ENCODE peak calls at places on chromosomes 1 and 21, in nine cellular contexts. B is fibroblast of mammary gland; O is activated CD8-positive, alpha-beta T cell treated with anti-CD3 and anti-CD28 coated beads for 36 hours; G is WTC11; R is GM13976; Y is foreskin fibroblast; N is psoas muscle; S is PC-3; I is cardiac fibroblast. A is an unnamed sample.

GRCh38 chr21:36211660-36212512 is 55.3 kb downstream of the DOP1B start:
- DNase-seq in B (peak), I (peak), O (no peak), S (peak), R (no peak), N (no peak), G (no peak), Y (peak), A (no peak)

GRCh38 chr1:225879521-225880209 is 2.5 kb downstream of the TMEM63A start:
- DNase-seq in Y (no peak), B (no peak), N (no peak), G (no peak), S (peak), R (no peak), I (no peak), O (no peak), A (no peak)

GRCh38 chr1:191022856-191023255 is 545.2 kb upstream of the BRINP3 start:
- DNase-seq in N (no peak), Y (peak), G (no peak), I (peak), S (peak), O (no peak), B (no peak), R (no peak), A (no peak)

GRCh38 chr1:1914101-1914811 is 804 bp upstream of the CALML6 start:
- DNase-seq in S (no peak), G (no peak), N (peak), Y (no peak), R (no peak), B (no peak), I (no peak), O (no peak), A (no peak)

GRCh38 chr1:96329121-96329520 is 392.5 kb upstream of the PTBP2 start:
- DNase-seq in G (no peak), S (no peak), Y (no peak), N (no peak), B (peak), I (peak), R (no peak), O (no peak), A (no peak)

GRCh38 chr1:34977858-34978257 is 7.3 kb downstream of the TMEM35B start:
- DNase-seq in O (no peak), I (no peak), Y (peak), B (no peak), S (no peak), N (no peak), R (no peak), G (no peak), A (no peak)

GRCh38 chr21:28447453-28447852 is 545.2 kb downstream of the LTN1 start:
- DNase-seq in O (no peak), N (no peak), R (no peak), I (peak), B (no peak), Y (peak), S (no peak), G (no peak), A (no peak)

GRCh38 chr1:2334883-2335534 is 56.3 kb downstream of the MORN1 start:
- DNase-seq in O (no peak), S (peak), N (no peak), R (no peak), Y (no peak), I (no peak), B (no peak), G (no peak), A (no peak)

GRCh38 chr1:16716691-16717173 is 23.6 kb upstream of the RNU1-4 start:
- DNase-seq in B (no peak), I (no peak), S (peak), R (peak), O (no peak), N (peak), Y (no peak), G (no peak), A (peak)

GRCh38 chr1:235642021-235642942 is 7.3 kb downstream of the GNG4 start:
- DNase-seq in Y (peak), R (peak), I (peak), O (peak), B (peak), S (peak), G (peak), N (no peak), A (peak)

GRCh38 chr1:80509965-80510522 is 1290.7 kb upstream of the ADGRL2 start:
- DNase-seq in O (no peak), B (no peak), Y (peak), R (no peak), G (peak), N (no peak), S (peak), I (no peak), A (no peak)

GRCh38 chr1:23167353-23168078 is 1.1 kb downstream of the LUZP1 start:
- DNase-seq in S (peak), G (peak), R (peak), I (peak), N (peak), Y (peak), O (peak), B (peak), A (peak)

GRCh38 chr1:41919764-41920397 is 1.2 kb upstream of the HIVEP3 start:
- DNase-seq in N (peak), S (no peak), B (no peak), O (peak), G (peak), Y (no peak), I (peak), R (peak), A (peak)

GRCh38 chr1:169078163-169078883 is 28.2 kb upstream of the ATP1B1 start:
- DNase-seq in R (no peak), N (no peak), B (no peak), Y (no peak), O (no peak), I (no peak), S (no peak), G (no peak), A (no peak)

GRCh38 chr1:3028531-3029282 is 7.4 kb downstream of the ACTRT2 start:
- DNase-seq in N (no peak), R (no peak), O (no peak), I (no peak), B (no peak), Y (no peak), S (no peak), G (no peak), A (no peak)

GRCh38 chr1:8122160-8122476 is 96.0 kb upstream of the ERRFI1 start:
- DNase-seq in O (peak), Y (peak), N (no peak), R (no peak), G (no peak), B (peak), I (peak), S (no peak), A (no peak)

GRCh38 chr21:31537872-31538576 is 121.5 kb upstream of the SOD1 start:
- DNase-seq in B (no peak), I (no peak), O (peak), G (peak), R (no peak), Y (no peak), N (no peak), S (no peak), A (no peak)

GRCh38 chr21:16309250-16309971 is 579.6 kb downstream of the USP25 start:
- DNase-seq in Y (no peak), R (no peak), N (no peak), I (no peak), S (no peak), O (no peak), B (peak), G (no peak), A (no peak)

GRCh38 chr1:109610609-109611307 is 8.7 kb downstream of the GNAT2 start:
- DNase-seq in S (no peak), G (no peak), R (no peak), I (peak), N (no peak), O (no peak), Y (no peak), B (no peak), A (no peak)

GRCh38 chr1:31501505-31501904 is 74.8 kb upstream of the TINAGL1 start:
- DNase-seq in I (no peak), O (no peak), Y (no peak), N (no peak), S (no peak), G (no peak), R (no peak), B (no peak), A (no peak)
- TF ChIP-seq CTCF in I (peak), O (no peak), Y (no peak), N (no peak), S (no peak), G (no peak), R (no peak), B (peak), A (no peak)

GRCh38 chr1:108047085-108047484 is 82.1 kb upstream of the VAV3 start:
- DNase-seq in Y (no peak), N (no peak), G (no peak), I (no peak), B (no peak), R (no peak), O (no peak), S (no peak), A (no peak)

GRCh38 chr1:108050911-108051624 is 86.1 kb upstream of the VAV3 start:
- DNase-seq in R (no peak), G (no peak), B (peak), N (no peak), O (peak), S (no peak), I (no peak), Y (no peak), A (no peak)

GRCh38 chr1:108050134-108050533 is 85.2 kb upstream of the VAV3 start:
- DNase-seq in Y (peak), I (no peak), O (no peak), G (no peak), N (peak), S (peak), B (no peak), R (no peak), A (no peak)

GRCh38 chr1:108048311-108049082 is 83.5 kb upstream of the VAV3 start:
- DNase-seq in R (no peak), N (no peak), G (no peak), I (no peak), B (no peak), Y (peak), O (no peak), S (no peak), A (no peak)

GRCh38 chr1:108049083-108049819 is 84.3 kb upstream of the VAV3 start:
- DNase-seq in Y (peak), N (peak), B (peak), R (no peak), O (peak), G (peak), S (peak), I (peak), A (no peak)
- TF ChIP-seq CTCF in Y (peak), N (peak), B (peak), R (no peak), O (peak), G (peak), S (peak), I (peak), A (no peak)

GRCh38 chr1:106699436-106699835 is 357.0 kb upstream of the PRMT6 start:
- DNase-seq in S (no peak), Y (peak), O (no peak), I (peak), B (peak), G (no peak), N (no peak), R (no peak), A (no peak)
- TF ChIP-seq CTCF in S (no peak), Y (no peak), O (no peak), I (no peak), B (no peak), G (no peak), N (no peak), R (no peak), A (no peak)

GRCh38 chr1:11680270-11681070 is 478 bp downstream of the MAD2L2 start:
- DNase-seq in G (no peak), N (no peak), S (peak), Y (no peak), O (no peak), I (no peak), R (no peak), B (no peak), A (peak)
- TF ChIP-seq CTCF in G (no peak), N (no peak), S (no peak), Y (no peak), O (no peak), I (no peak), R (no peak), B (no peak), A (no peak)

GRCh38 chr1:165287781-165288180 is 68.7 kb downstream of the LMX1A start:
- DNase-seq in I (no peak), B (no peak), S (no peak), R (no peak), Y (no peak), O (no peak), N (no peak), G (no peak), A (no peak)

GRCh38 chr1:165288301-165289120 is 68.0 kb downstream of the LMX1A start:
- DNase-seq in G (no peak), B (no peak), R (no peak), Y (no peak), O (no peak), S (peak), I (no peak), N (no peak), A (no peak)

GRCh38 chr1:165289556-165289955 is 67.0 kb downstream of the LMX1A start:
- DNase-seq in I (no peak), Y (no peak), S (no peak), B (no peak), N (no peak), R (no peak), O (no peak), G (no peak), A (no peak)

GRCh38 chr1:165287329-165287728 is 69.2 kb downstream of the LMX1A start:
- DNase-seq in S (no peak), B (no peak), G (peak), Y (no peak), R (no peak), O (no peak), I (no peak), N (no peak), A (no peak)

GRCh38 chr1:165290143-165290542 is 66.4 kb downstream of the LMX1A start:
- DNase-seq in G (no peak), O (no peak), S (peak), B (peak), Y (peak), N (no peak), R (no peak), I (peak), A (no peak)
- TF ChIP-seq CTCF in G (no peak), O (no peak), S (peak), B (peak), Y (no peak), N (peak), R (no peak), I (no peak), A (no peak)

GRCh38 chr1:33473900-33474299 is 1.5 kb downstream of the ZSCAN20 start:
- DNase-seq in S (peak), N (no peak), I (peak), Y (peak), O (no peak), B (no peak), R (no peak), G (no peak), A (no peak)

GRCh38 chr1:33471416-33471815 is 1.0 kb upstream of the ZSCAN20 start:
- DNase-seq in N (no peak), O (no peak), G (no peak), B (no peak), R (no peak), Y (no peak), I (no peak), S (no peak), A (no peak)

GRCh38 chr1:33468972-33469371 is 3.5 kb upstream of the ZSCAN20 start:
- DNase-seq in Y (peak), O (no peak), R (no peak), B (no peak), G (no peak), S (no peak), I (no peak), N (no peak), A (no peak)

GRCh38 chr1:33470495-33471012 is 1.9 kb upstream of the ZSCAN20 start:
- DNase-seq in Y (peak), G (peak), I (peak), S (peak), B (peak), N (peak), R (peak), O (peak), A (peak)

GRCh38 chr1:33472349-33472980 is at the start of gene ZSCAN20:
- DNase-seq in G (peak), N (peak), Y (peak), S (peak), I (peak), O (peak), B (peak), R (peak), A (peak)
- TF ChIP-seq CTCF in G (no peak), N (no peak), Y (no peak), S (no peak), I (no peak), O (no peak), B (no peak), R (no peak), A (no peak)

A was measured in GM13977.